ENCODE peak calls at places on chromosomes 7 and 10, in four cellular contexts. V, E, B and P are unnamed samples.

GRCh38 chr7:92447239-92448184 is at the start of gene GATAD1:
- DNase-seq in V (peak; percentile 96), E (peak; percentile 92), B (peak; percentile 89), P (peak; percentile 93)

GRCh38 chr7:27923308-27923980 is 183.5 kb downstream of the TAX1BP1 start:
- DNase-seq in V (no peak), E (no peak), B (no peak), P (no peak)

GRCh38 chr10:11015371-11015934 is 2.2 kb upstream of the CELF2 start:
- DNase-seq in V (no peak), E (no peak), B (no peak), P (no peak)

GRCh38 chr10:43202224-43202656 is 64.0 kb downstream of the CSGALNACT2 start:
- DNase-seq in V (peak; percentile 62), E (peak; percentile 76), B (no peak), P (peak; percentile 34)

GRCh38 chr10:17171131-17171530 is 30.3 kb downstream of the TRDMT1 start:
- DNase-seq in V (no peak), E (no peak), B (no peak), P (no peak)

GRCh38 chr10:52454476-52454875 is 140.4 kb downstream of the DKK1 start:
- DNase-seq in V (no peak), E (no peak), B (no peak), P (no peak)

GRCh38 chr10:101897633-101898032 is 54.0 kb upstream of the KCNIP2 start:
- DNase-seq in V (no peak), E (no peak), B (no peak), P (no peak)

GRCh38 chr10:122493761-122494160 is 32.4 kb downstream of the HTRA1 start:
- DNase-seq in V (no peak), E (no peak), B (no peak), P (no peak)

GRCh38 chr7:130151591-130152269 is 53.5 kb downstream of the TMEM209 start:
- DNase-seq in V (no peak), E (no peak), B (no peak), P (no peak)

GRCh38 chr7:158284617-158285382 is 302.8 kb downstream of the PTPRN2 start:
- DNase-seq in V (peak; percentile 42), E (peak; percentile 55), B (no peak), P (no peak)

GRCh38 chr10:79113827-79114226 is 45.1 kb downstream of the ZMIZ1 start:
- DNase-seq in V (no peak), E (no peak), B (no peak), P (no peak)

GRCh38 chr10:79115302-79115701 is 46.5 kb downstream of the ZMIZ1 start:
- DNase-seq in V (no peak), E (no peak), B (no peak), P (no peak)

GRCh38 chr10:79111427-79111826 is 42.7 kb downstream of the ZMIZ1 start:
- DNase-seq in V (no peak), E (no peak), B (peak; percentile 61), P (no peak)

GRCh38 chr10:79111846-79112614 is 43.3 kb downstream of the ZMIZ1 start:
- DNase-seq in V (peak; percentile 93), E (no peak), B (no peak), P (no peak)

GRCh38 chr10:79112898-79113431 is 44.2 kb downstream of the ZMIZ1 start:
- DNase-seq in V (peak; percentile 91), E (no peak), B (no peak), P (no peak)
- TF ChIP-seq EP300 in V (no peak), E (no peak), B (no peak), P (no peak)

GRCh38 chr10:123649672-123650071 is 16.5 kb upstream of the GPR26 start:
- DNase-seq in V (no peak), E (peak; percentile 43), B (no peak), P (no peak)

GRCh38 chr10:123645615-123646014 is 20.5 kb upstream of the GPR26 start:
- DNase-seq in V (no peak), E (peak; percentile 41), B (no peak), P (no peak)

GRCh38 chr10:123655763-123656162 is 10.4 kb upstream of the GPR26 start:
- DNase-seq in V (peak; percentile 18), E (peak; percentile 45), B (no peak), P (no peak)

GRCh38 chr10:123648595-123648994 is 17.6 kb upstream of the GPR26 start:
- DNase-seq in V (no peak), E (peak; percentile 47), B (no peak), P (no peak)

GRCh38 chr10:123651421-123652047 is 14.6 kb upstream of the GPR26 start:
- DNase-seq in V (no peak), E (peak; percentile 37), B (no peak), P (no peak)
- TF ChIP-seq POLR2AphosphoS5 in V (no peak), E (no peak), B (no peak), P (no peak)

DNA sequence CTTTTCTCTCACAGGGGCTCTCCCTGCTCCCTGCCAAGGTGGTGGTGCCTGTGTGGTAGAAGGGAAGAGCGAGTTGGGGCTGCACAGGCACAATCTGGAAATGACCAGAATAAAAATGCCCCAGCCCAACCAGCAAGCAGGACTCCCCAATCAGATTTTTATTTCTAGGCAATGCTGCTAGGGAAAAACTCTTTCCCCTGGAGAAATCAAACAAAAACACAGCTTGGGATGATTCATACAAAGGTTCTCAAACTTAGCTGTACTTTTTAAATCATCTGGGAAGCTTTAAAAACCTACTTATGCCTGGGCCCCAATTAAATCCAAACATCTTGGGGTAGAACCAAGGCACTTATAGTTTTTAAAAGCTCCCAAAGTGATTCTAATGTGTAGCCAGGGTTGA is 243.2 kb downstream of the HTR7 start:
- DNase-seq in V (no peak), E (no peak), B (no peak), P (no peak)
- TF ChIP-seq EP300 in V (no peak), E (no peak), B (no peak), P (no peak)

GRCh38 chr7:47576031-47576908 is 5.6 kb downstream of the TNS3 start:
- DNase-seq in V (peak; percentile 93), E (no peak), B (peak; percentile 95), P (peak; percentile 78)
- TF ChIP-seq POLR2AphosphoS5 in V (peak; percentile 24), E (no peak), B (no peak), P (no peak)

DNA sequence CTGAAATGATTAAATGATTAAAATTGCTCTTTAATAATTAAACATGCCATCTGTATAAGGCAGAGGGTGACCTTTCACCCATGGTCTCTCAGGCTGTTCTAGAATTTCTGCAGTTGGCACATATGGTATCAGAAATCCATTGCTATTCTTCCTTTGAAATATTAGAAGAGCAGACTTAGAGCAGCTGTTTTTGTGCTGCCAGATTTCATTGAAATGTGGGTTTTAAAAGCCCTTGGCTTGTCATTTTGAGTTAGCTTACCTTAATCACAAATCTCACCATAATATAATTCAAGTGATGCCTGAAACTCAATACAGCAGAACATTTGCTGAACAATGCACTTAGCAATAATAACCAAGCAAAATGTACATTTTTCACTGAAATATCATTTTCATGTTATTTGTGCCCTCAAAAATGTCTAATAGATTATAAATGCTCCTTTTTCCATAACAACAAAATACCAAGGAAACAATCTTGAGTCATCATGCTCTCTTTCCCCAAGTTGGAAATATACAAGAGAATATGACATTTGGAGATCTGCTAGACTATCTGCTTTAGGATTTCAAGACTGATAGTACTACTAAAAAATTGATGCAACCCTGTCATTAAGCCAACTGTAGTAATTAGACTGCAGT is 16.1 kb upstream of the PTTG1IP2 start:
- DNase-seq in V (no peak), E (no peak), B (no peak), P (no peak)
- TF ChIP-seq EP300 in V (no peak), E (no peak), B (no peak), P (no peak)

GRCh38 chr7:100099452-100099851 is 1.7 kb downstream of the MCM7 start:
- DNase-seq in V (no peak), E (no peak), B (no peak), P (no peak)

GRCh38 chr7:100102950-100103840 is 1.8 kb downstream of the AP4M1 start:
- DNase-seq in V (no peak), E (no peak), B (no peak), P (no peak)

GRCh38 chr7:100100420-100101015 is 679 bp downstream of the MCM7 start:
- DNase-seq in V (peak; percentile 97), E (peak; percentile 96), B (peak; percentile 89), P (peak; percentile 95)

GRCh38 chr7:100098913-100099312 is 2.3 kb downstream of the MCM7 start:
- DNase-seq in V (no peak), E (no peak), B (no peak), P (no peak)

DNA sequence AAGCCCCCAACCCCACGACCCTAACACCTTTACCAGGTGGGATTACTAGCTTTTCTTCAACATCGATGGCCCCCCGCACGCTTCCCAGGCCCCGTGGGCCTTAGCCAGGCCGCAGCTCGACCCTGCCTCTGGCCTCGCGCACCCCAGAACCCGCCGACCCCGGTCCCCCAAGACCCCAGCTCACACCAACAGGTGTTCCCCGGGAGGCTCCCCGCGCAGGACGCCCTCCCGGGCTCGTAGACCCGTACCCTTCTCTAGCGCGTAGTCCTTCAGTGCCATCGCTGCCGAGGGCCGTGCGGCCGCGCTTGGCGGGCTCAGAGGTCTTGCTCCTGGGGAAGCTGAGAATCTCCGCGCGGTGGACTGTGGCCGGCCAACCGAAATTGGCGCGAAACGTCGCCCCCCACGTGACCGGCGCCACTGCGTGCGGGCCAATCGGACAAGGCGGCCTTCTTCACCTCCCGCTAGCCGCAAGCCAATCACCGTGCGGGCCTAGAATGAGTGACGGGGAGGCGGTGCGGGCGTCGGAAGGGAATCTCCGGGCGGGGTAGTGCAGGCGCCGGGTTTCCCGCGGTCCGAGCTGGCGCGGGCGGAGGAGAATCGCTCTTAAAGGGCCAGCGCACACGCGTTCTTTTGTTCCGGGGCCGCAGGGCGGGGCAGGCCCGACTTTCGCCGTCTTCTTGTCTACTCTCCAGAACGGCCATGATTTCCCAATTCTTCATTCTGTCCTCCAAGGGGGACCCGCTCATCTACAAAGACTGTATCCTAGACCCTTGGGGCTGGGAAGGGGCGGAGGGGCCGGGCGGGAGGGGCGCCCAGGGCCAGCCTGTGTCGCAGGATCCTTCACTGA is at the start of the genes AP4M1 and MCM7:
- DNase-seq in V (peak; percentile 100), E (peak; percentile 100), B (peak; percentile 97), P (peak; percentile 99)
- TF ChIP-seq POLR2AphosphoS5 in V (peak; percentile 79), E (peak; percentile 79), B (peak; percentile 48), P (peak; percentile 57)

GRCh38 chr10:124916098-124916584 is 25.8 kb upstream of the ZRANB1 start:
- DNase-seq in V (no peak), E (no peak), B (no peak), P (no peak)
- TF ChIP-seq EP300 in V (no peak), E (no peak), B (no peak), P (no peak)

DNA sequence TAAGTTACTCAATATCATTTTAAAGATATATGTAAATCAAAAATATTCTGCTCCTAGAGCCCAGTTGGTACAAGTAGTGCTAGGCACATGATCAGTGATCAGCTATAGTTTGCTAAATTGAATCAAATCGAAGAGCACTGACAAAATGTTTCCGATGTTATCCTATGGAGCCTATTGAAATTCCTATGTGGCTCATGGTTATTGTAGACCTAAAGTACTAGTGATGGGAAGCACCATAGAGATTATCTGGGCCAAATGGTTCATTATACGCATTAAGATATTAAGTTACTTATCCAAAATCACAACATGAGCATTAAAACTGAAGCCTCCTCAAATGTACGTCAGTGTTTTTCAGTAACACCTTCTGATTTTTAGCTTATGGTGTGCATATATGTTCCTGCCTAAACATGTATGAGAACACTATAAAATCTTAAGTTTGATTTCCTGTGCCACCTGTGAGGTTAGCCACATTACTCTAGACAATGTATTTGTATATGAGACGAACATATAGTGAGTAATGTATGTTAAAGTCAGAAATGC is 103.2 kb downstream of the IQUB start:
- DNase-seq in V (no peak), E (no peak), B (no peak), P (no peak)
- TF ChIP-seq POLR2AphosphoS5 in V (no peak), E (no peak), B (no peak), P (no peak)